ENCODE peak calls at places on chromosomes 7 and 10, in nine cellular contexts. One of them, this sample, is unnamed.

GRCh38 chr10:33187427-33187999 is 147.0 kb downstream of the NRP1 start:
- DNase-seq in A549: no peak
- DNase-seq in uterus: no peak
- DNase-seq in ovary: no peak
- DNase-seq in heart left ventricle: no peak
- DNase-seq in body of pancreas: peak
- DNase-seq in sigmoid colon: no peak
- DNase-seq in HCT116: no peak
- DNase-seq in GM12891: no peak
- DNase-seq in this sample: no peak

GRCh38 chr10:92834981-92835380 is 13.3 kb upstream of the EXOC6 start:
- DNase-seq in uterus: no peak
- DNase-seq in sigmoid colon: no peak
- DNase-seq in HCT116: no peak
- DNase-seq in A549: no peak
- DNase-seq in heart left ventricle: no peak
- DNase-seq in body of pancreas: no peak
- DNase-seq in GM12891: no peak
- DNase-seq in ovary: no peak
- DNase-seq in this sample: no peak

GRCh38 chr7:90709501-90710465 is 113.7 kb downstream of the CDK14 start:
- DNase-seq in ovary: peak
- DNase-seq in GM12891: no peak
- DNase-seq in uterus: peak
- DNase-seq in body of pancreas: peak
- DNase-seq in heart left ventricle: peak
- DNase-seq in A549: no peak
- DNase-seq in HCT116: no peak
- DNase-seq in sigmoid colon: no peak
- DNase-seq in this sample: no peak

GRCh38 chr7:36911788-36912187 is 187.5 kb upstream of the AOAH start:
- DNase-seq in A549: no peak
- DNase-seq in GM12891: no peak
- DNase-seq in HCT116: no peak
- DNase-seq in sigmoid colon: no peak
- DNase-seq in ovary: no peak
- DNase-seq in body of pancreas: no peak
- DNase-seq in uterus: no peak
- DNase-seq in heart left ventricle: no peak
- DNase-seq in this sample: no peak

GRCh38 chr7:117090820-117091219 is 137.5 kb downstream of the ST7 start:
- DNase-seq in ovary: no peak
- DNase-seq in GM12891: no peak
- DNase-seq in heart left ventricle: no peak
- DNase-seq in uterus: no peak
- DNase-seq in HCT116: no peak
- DNase-seq in sigmoid colon: no peak
- DNase-seq in body of pancreas: peak
- DNase-seq in A549: no peak
- DNase-seq in this sample: no peak

GRCh38 chr10:51471271-51471670 is 228.1 kb downstream of the CSTF2T start:
- DNase-seq in sigmoid colon: no peak
- DNase-seq in HCT116: no peak
- DNase-seq in A549: no peak
- DNase-seq in heart left ventricle: no peak
- DNase-seq in GM12891: no peak
- DNase-seq in uterus: no peak
- DNase-seq in body of pancreas: no peak
- DNase-seq in ovary: no peak
- DNase-seq in this sample: no peak

GRCh38 chr10:97539523-97540200 is 32.9 kb upstream of the ANKRD2 start:
- DNase-seq in uterus: peak
- DNase-seq in sigmoid colon: peak
- DNase-seq in A549: no peak
- DNase-seq in heart left ventricle: peak
- DNase-seq in GM12891: no peak
- DNase-seq in HCT116: no peak
- DNase-seq in body of pancreas: no peak
- DNase-seq in ovary: peak
- DNase-seq in this sample: no peak

GRCh38 chr7:67588631-67589030 is 592.0 kb downstream of the TYW1 start:
- DNase-seq in GM12891: no peak
- DNase-seq in HCT116: no peak
- DNase-seq in heart left ventricle: no peak
- DNase-seq in body of pancreas: no peak
- DNase-seq in A549: no peak
- DNase-seq in ovary: no peak
- DNase-seq in sigmoid colon: no peak
- DNase-seq in uterus: no peak
- DNase-seq in this sample: no peak

GRCh38 chr7:12107841-12108249 is 103.2 kb upstream of the TMEM106B start:
- DNase-seq in A549: no peak
- DNase-seq in body of pancreas: no peak
- DNase-seq in sigmoid colon: no peak
- DNase-seq in ovary: no peak
- DNase-seq in HCT116: no peak
- DNase-seq in uterus: no peak
- DNase-seq in heart left ventricle: no peak
- DNase-seq in GM12891: no peak
- DNase-seq in this sample: no peak

GRCh38 chr10:4568086-4568485 is 257.9 kb upstream of the AKR1E2 start:
- DNase-seq in sigmoid colon: no peak
- DNase-seq in heart left ventricle: no peak
- DNase-seq in ovary: no peak
- DNase-seq in body of pancreas: no peak
- DNase-seq in GM12891: no peak
- DNase-seq in uterus: no peak
- DNase-seq in HCT116: no peak
- DNase-seq in A549: no peak
- DNase-seq in this sample: no peak

GRCh38 chr7:41779918-41780317 is 77.0 kb upstream of the INHBA start:
- DNase-seq in uterus: no peak
- DNase-seq in ovary: no peak
- DNase-seq in heart left ventricle: no peak
- DNase-seq in body of pancreas: no peak
- DNase-seq in sigmoid colon: no peak
- DNase-seq in HCT116: no peak
- DNase-seq in A549: no peak
- DNase-seq in GM12891: no peak
- DNase-seq in this sample: no peak

GRCh38 chr10:80524190-80524589 is 13.5 kb upstream of the SH2D4B start:
- DNase-seq in heart left ventricle: no peak
- DNase-seq in uterus: no peak
- DNase-seq in sigmoid colon: no peak
- DNase-seq in body of pancreas: no peak
- DNase-seq in GM12891: no peak
- DNase-seq in HCT116: no peak
- DNase-seq in ovary: no peak
- DNase-seq in A549: no peak
- DNase-seq in this sample: no peak

GRCh38 chr10:49327036-49327813 is 28.3 kb downstream of the C10orf71 start:
- DNase-seq in ovary: no peak
- DNase-seq in HCT116: no peak
- DNase-seq in sigmoid colon: no peak
- DNase-seq in uterus: no peak
- DNase-seq in body of pancreas: no peak
- DNase-seq in A549: no peak
- DNase-seq in heart left ventricle: peak
- DNase-seq in GM12891: no peak
- DNase-seq in this sample: no peak

GRCh38 chr10:3906511-3907111 is 121.6 kb upstream of the KLF6 start:
- DNase-seq in heart left ventricle: no peak
- DNase-seq in sigmoid colon: peak
- DNase-seq in A549: no peak
- DNase-seq in uterus: no peak
- DNase-seq in body of pancreas: no peak
- DNase-seq in HCT116: no peak
- DNase-seq in GM12891: no peak
- DNase-seq in ovary: peak
- DNase-seq in this sample: no peak

GRCh38 chr10:13074562-13075451 is 25.2 kb upstream of the OPTN start:
- DNase-seq in GM12891: peak
- DNase-seq in uterus: peak
- DNase-seq in heart left ventricle: peak
- DNase-seq in ovary: peak
- DNase-seq in A549: peak
- DNase-seq in HCT116: peak
- DNase-seq in body of pancreas: peak
- DNase-seq in sigmoid colon: peak
- DNase-seq in this sample: peak

GRCh38 chr10:14556285-14556956 is 218.3 kb downstream of the FAM107B start:
- DNase-seq in HCT116: no peak
- DNase-seq in A549: peak
- DNase-seq in heart left ventricle: no peak
- DNase-seq in body of pancreas: peak
- DNase-seq in ovary: no peak
- DNase-seq in uterus: no peak
- DNase-seq in sigmoid colon: no peak
- DNase-seq in GM12891: no peak
- DNase-seq in this sample: no peak
- TF ChIP-seq POLR2A in HCT116: no peak
- TF ChIP-seq POLR2A in A549: no peak
- TF ChIP-seq POLR2A in heart left ventricle: no peak
- TF ChIP-seq POLR2A in body of pancreas: no peak
- TF ChIP-seq POLR2A in ovary: no peak
- TF ChIP-seq POLR2A in uterus: no peak
- TF ChIP-seq POLR2A in sigmoid colon: no peak
- TF ChIP-seq POLR2A in GM12891: no peak
- TF ChIP-seq POLR2A in this sample: no peak

GRCh38 chr7:32942783-32943653 is 14.2 kb upstream of the FKBP9 start:
- DNase-seq in uterus: peak
- DNase-seq in GM12891: peak
- DNase-seq in A549: peak
- DNase-seq in ovary: peak
- DNase-seq in HCT116: peak
- DNase-seq in sigmoid colon: peak
- DNase-seq in body of pancreas: peak
- DNase-seq in heart left ventricle: peak
- DNase-seq in this sample: peak
- TF ChIP-seq POLR2A in uterus: peak
- TF ChIP-seq POLR2A in GM12891: no peak
- TF ChIP-seq POLR2A in A549: peak
- TF ChIP-seq POLR2A in ovary: peak
- TF ChIP-seq POLR2A in HCT116: peak
- TF ChIP-seq POLR2A in sigmoid colon: no peak
- TF ChIP-seq POLR2A in body of pancreas: peak
- TF ChIP-seq POLR2A in heart left ventricle: no peak
- TF ChIP-seq POLR2A in this sample: peak

GRCh38 chr10:114611617-114612016 is 46.5 kb downstream of the ABLIM1 start:
- DNase-seq in A549: no peak
- DNase-seq in GM12891: no peak
- DNase-seq in HCT116: no peak
- DNase-seq in ovary: no peak
- DNase-seq in heart left ventricle: no peak
- DNase-seq in sigmoid colon: no peak
- DNase-seq in uterus: no peak
- DNase-seq in body of pancreas: no peak
- DNase-seq in this sample: no peak

GRCh38 chr10:114616103-114616502 is 42.0 kb downstream of the ABLIM1 start:
- DNase-seq in ovary: no peak
- DNase-seq in heart left ventricle: no peak
- DNase-seq in body of pancreas: no peak
- DNase-seq in sigmoid colon: no peak
- DNase-seq in HCT116: no peak
- DNase-seq in GM12891: no peak
- DNase-seq in uterus: no peak
- DNase-seq in A549: no peak
- DNase-seq in this sample: no peak

GRCh38 chr10:114615600-114616007 is 42.5 kb downstream of the ABLIM1 start:
- DNase-seq in body of pancreas: no peak
- DNase-seq in A549: no peak
- DNase-seq in GM12891: no peak
- DNase-seq in sigmoid colon: no peak
- DNase-seq in HCT116: no peak
- DNase-seq in heart left ventricle: no peak
- DNase-seq in uterus: no peak
- DNase-seq in ovary: no peak
- DNase-seq in this sample: no peak

GRCh38 chr10:114616516-114616915 is 41.6 kb downstream of the ABLIM1 start:
- DNase-seq in GM12891: no peak
- DNase-seq in heart left ventricle: no peak
- DNase-seq in ovary: no peak
- DNase-seq in body of pancreas: no peak
- DNase-seq in uterus: no peak
- DNase-seq in sigmoid colon: no peak
- DNase-seq in A549: no peak
- DNase-seq in HCT116: no peak
- DNase-seq in this sample: no peak

GRCh38 chr10:114613237-114613979 is 44.7 kb downstream of the ABLIM1 start:
- DNase-seq in ovary: no peak
- DNase-seq in GM12891: no peak
- DNase-seq in A549: no peak
- DNase-seq in HCT116: no peak
- DNase-seq in sigmoid colon: no peak
- DNase-seq in heart left ventricle: no peak
- DNase-seq in body of pancreas: peak
- DNase-seq in uterus: no peak
- DNase-seq in this sample: no peak
- TF ChIP-seq POLR2A in ovary: no peak
- TF ChIP-seq POLR2A in GM12891: no peak
- TF ChIP-seq POLR2A in A549: no peak
- TF ChIP-seq POLR2A in HCT116: no peak
- TF ChIP-seq POLR2A in sigmoid colon: no peak
- TF ChIP-seq POLR2A in heart left ventricle: no peak
- TF ChIP-seq POLR2A in body of pancreas: no peak
- TF ChIP-seq POLR2A in uterus: no peak
- TF ChIP-seq POLR2A in this sample: no peak

GRCh38 chr7:44323381-44324203 is 1.8 kb downstream of the CAMK2B start:
- DNase-seq in GM12891: no peak
- DNase-seq in sigmoid colon: no peak
- DNase-seq in heart left ventricle: no peak
- DNase-seq in A549: no peak
- DNase-seq in body of pancreas: no peak
- DNase-seq in uterus: no peak
- DNase-seq in ovary: no peak
- DNase-seq in HCT116: no peak
- DNase-seq in this sample: no peak

GRCh38 chr7:44320794-44321371 is 4.5 kb downstream of the CAMK2B start:
- DNase-seq in A549: no peak
- DNase-seq in uterus: no peak
- DNase-seq in sigmoid colon: no peak
- DNase-seq in HCT116: no peak
- DNase-seq in ovary: no peak
- DNase-seq in heart left ventricle: no peak
- DNase-seq in GM12891: no peak
- DNase-seq in body of pancreas: peak
- DNase-seq in this sample: no peak

GRCh38 chr7:44321796-44322195 is 3.6 kb downstream of the CAMK2B start:
- DNase-seq in HCT116: no peak
- DNase-seq in heart left ventricle: no peak
- DNase-seq in body of pancreas: no peak
- DNase-seq in A549: no peak
- DNase-seq in GM12891: no peak
- DNase-seq in uterus: no peak
- DNase-seq in sigmoid colon: no peak
- DNase-seq in ovary: no peak
- DNase-seq in this sample: no peak

GRCh38 chr7:44324204-44325126 is 929 bp downstream of the CAMK2B start:
- DNase-seq in heart left ventricle: no peak
- DNase-seq in ovary: no peak
- DNase-seq in GM12891: no peak
- DNase-seq in HCT116: no peak
- DNase-seq in A549: no peak
- DNase-seq in uterus: no peak
- DNase-seq in body of pancreas: no peak
- DNase-seq in sigmoid colon: no peak
- DNase-seq in this sample: no peak

GRCh38 chr7:44322631-44323363 is 2.6 kb downstream of the CAMK2B start:
- DNase-seq in HCT116: no peak
- DNase-seq in body of pancreas: peak
- DNase-seq in uterus: no peak
- DNase-seq in heart left ventricle: peak
- DNase-seq in sigmoid colon: no peak
- DNase-seq in ovary: no peak
- DNase-seq in A549: no peak
- DNase-seq in GM12891: no peak
- DNase-seq in this sample: no peak
- TF ChIP-seq POLR2A in HCT116: no peak
- TF ChIP-seq POLR2A in body of pancreas: no peak
- TF ChIP-seq POLR2A in uterus: no peak
- TF ChIP-seq POLR2A in heart left ventricle: no peak
- TF ChIP-seq POLR2A in sigmoid colon: no peak
- TF ChIP-seq POLR2A in ovary: no peak
- TF ChIP-seq POLR2A in A549: no peak
- TF ChIP-seq POLR2A in GM12891: no peak
- TF ChIP-seq POLR2A in this sample: no peak